ENCODE peak calls at places on chromosome 11, in seven cellular contexts. K is brain microvascular endothelial cell; L is T-helper 2 cell; J is NCI-H1436; B is LHCN-M2; I is stimulated activated CD4-positive, alpha-beta T cell treated with anti-CD3 and anti-CD28 coated beads, Interleukin-15, amount 100 ng/mL, for 48 hours; O is naive thymus-derived CD4-positive, alpha-beta T cell. W is an unnamed sample.
A peak's percentile ranks its signal among the peaks of the same experiment; 100 is the strongest.

GRCh38 chr11:103586756-103587155 is 449.7 kb upstream of the DDI1 start:
- DNase-seq in K (no peak), J (no peak), I (no peak), L (no peak), O (no peak), B (peak; percentile 80), W (no peak)

GRCh38 chr11:115659061-115659963 is 155.1 kb upstream of the CADM1 start:
- DNase-seq in K (no peak), J (peak; percentile 60), O (no peak), L (peak; percentile 34), B (no peak), I (no peak), W (peak; percentile 7)

GRCh38 chr11:17771415-17771814 is 36.8 kb downstream of the KCNC1 start:
- DNase-seq in O (no peak), I (no peak), J (no peak), K (no peak), B (no peak), L (no peak), W (no peak)

GRCh38 chr11:12224537-12224893 is 114.1 kb downstream of the MICAL2 start:
- DNase-seq in O (peak; percentile 74), K (peak; percentile 83), B (peak; percentile 98), I (peak; percentile 87), L (peak; percentile 100), J (no peak), W (no peak)

GRCh38 chr11:65185166-65185565 is 3.4 kb downstream of the CAPN1 start:
- DNase-seq in O (no peak), B (no peak), K (no peak), L (no peak), J (no peak), I (no peak), W (no peak)

GRCh38 chr11:34468209-34468841 is 29.6 kb downstream of the CAT start:
- DNase-seq in B (peak; percentile 34), K (peak; percentile 34), L (peak; percentile 28), O (no peak), I (peak; percentile 36), J (no peak), W (no peak)

GRCh38 chr11:47578524-47579460 is at the start of the genes KBTBD4 and NDUFS3:
- DNase-seq in O (peak; percentile 86), K (peak; percentile 84), L (peak; percentile 93), I (peak; percentile 74), J (peak; percentile 87), B (peak; percentile 82), W (peak; percentile 88)

GRCh38 chr11:68016904-68017817 is 7.0 kb downstream of the ALDH3B1 start:
- DNase-seq in O (no peak), B (no peak), J (no peak), I (no peak), L (no peak), K (no peak), W (no peak)

GRCh38 chr11:102197759-102198158 is 87.5 kb downstream of the YAP1 start:
- DNase-seq in O (no peak), K (no peak), B (no peak), I (no peak), L (no peak), J (no peak), W (no peak)

GRCh38 chr11:69375316-69376154 is 81.6 kb downstream of the MYEOV start:
- DNase-seq in K (no peak), L (no peak), B (no peak), O (no peak), J (no peak), I (no peak), W (no peak)

GRCh38 chr11:115545811-115546210 is 41.6 kb upstream of the CADM1 start:
- DNase-seq in J (no peak), O (no peak), L (no peak), I (no peak), B (no peak), K (no peak), W (no peak)

GRCh38 chr11:61290905-61291690 is 4.0 kb downstream of the VWCE start:
- DNase-seq in L (no peak), J (no peak), K (no peak), O (no peak), I (no peak), B (no peak), W (no peak)

GRCh38 chr11:128407962-128408361 is 179.4 kb downstream of the ETS1 start:
- DNase-seq in B (no peak), K (peak; percentile 44), L (no peak), I (no peak), J (no peak), O (no peak), W (no peak)

GRCh38 chr11:31798057-31799035 is 12.8 kb downstream of the PAX6 start:
- DNase-seq in L (no peak), J (no peak), B (no peak), I (no peak), O (no peak), K (no peak), W (no peak)